ENCODE peak calls at places on chromosomes 13 and 19, in six cellular contexts. One of them, this sample, is unnamed.
A peak's percentile ranks its signal among the peaks of the same experiment; 100 is the strongest.

GRCh38 chr19:9498183-9498902 is at the start of gene ZNF560:
- DNase-seq in progenitor cell of endocrine pancreas: no peak
- DNase-seq in RWPE1: no peak
- DNase-seq in astrocyte of the spinal cord: peak; percentile 15
- DNase-seq in spleen: no peak
- DNase-seq in bronchial epithelial cell: no peak
- DNase-seq in this sample: no peak

GRCh38 chr19:33212773-33213172 is 12.9 kb downstream of the SLC7A10 start:
- DNase-seq in progenitor cell of endocrine pancreas: no peak
- DNase-seq in RWPE1: no peak
- DNase-seq in astrocyte of the spinal cord: no peak
- DNase-seq in spleen: no peak
- DNase-seq in bronchial epithelial cell: no peak
- DNase-seq in this sample: no peak

GRCh38 chr19:38977445-38978314 is 2.1 kb upstream of the FBXO17 start:
- DNase-seq in progenitor cell of endocrine pancreas: no peak
- DNase-seq in RWPE1: no peak
- DNase-seq in astrocyte of the spinal cord: no peak
- DNase-seq in spleen: no peak
- DNase-seq in bronchial epithelial cell: peak; percentile 55
- DNase-seq in this sample: no peak

GRCh38 chr13:111480976-111481375 is 160.5 kb downstream of the TEX29 start:
- DNase-seq in progenitor cell of endocrine pancreas: no peak
- DNase-seq in RWPE1: no peak
- DNase-seq in astrocyte of the spinal cord: no peak
- DNase-seq in spleen: no peak
- DNase-seq in bronchial epithelial cell: no peak
- DNase-seq in this sample: no peak

GRCh38 chr19:46373573-46374359 is 26.9 kb downstream of the PPP5C start:
- DNase-seq in progenitor cell of endocrine pancreas: peak; percentile 37
- DNase-seq in RWPE1: peak; percentile 97
- DNase-seq in astrocyte of the spinal cord: peak; percentile 56
- DNase-seq in spleen: no peak
- DNase-seq in bronchial epithelial cell: peak; percentile 98
- DNase-seq in this sample: no peak

GRCh38 chr13:26973946-26974345 is 197.7 kb downstream of the USP12 start:
- DNase-seq in progenitor cell of endocrine pancreas: no peak
- DNase-seq in RWPE1: no peak
- DNase-seq in astrocyte of the spinal cord: no peak
- DNase-seq in spleen: peak; percentile 50
- DNase-seq in bronchial epithelial cell: no peak
- DNase-seq in this sample: no peak

GRCh38 chr13:107461751-107462150 is 753.6 kb downstream of the LIG4 start:
- DNase-seq in progenitor cell of endocrine pancreas: no peak
- DNase-seq in RWPE1: no peak
- DNase-seq in astrocyte of the spinal cord: peak; percentile 75
- DNase-seq in spleen: no peak
- DNase-seq in bronchial epithelial cell: no peak
- DNase-seq in this sample: no peak

GRCh38 chr13:26604784-26605183 is 47.3 kb downstream of the WASF3 start:
- DNase-seq in progenitor cell of endocrine pancreas: no peak
- DNase-seq in RWPE1: no peak
- DNase-seq in astrocyte of the spinal cord: no peak
- DNase-seq in spleen: no peak
- DNase-seq in bronchial epithelial cell: no peak
- DNase-seq in this sample: no peak

GRCh38 chr13:100409132-100409531 is 179.5 kb downstream of the GGACT start:
- DNase-seq in progenitor cell of endocrine pancreas: no peak
- DNase-seq in RWPE1: no peak
- DNase-seq in astrocyte of the spinal cord: peak; percentile 6
- DNase-seq in spleen: no peak
- DNase-seq in bronchial epithelial cell: no peak
- DNase-seq in this sample: no peak

GRCh38 chr19:15928321-15928720 is 6.0 kb downstream of the CYP4F11 start:
- DNase-seq in progenitor cell of endocrine pancreas: no peak
- DNase-seq in RWPE1: no peak
- DNase-seq in astrocyte of the spinal cord: no peak
- DNase-seq in spleen: no peak
- DNase-seq in bronchial epithelial cell: no peak
- DNase-seq in this sample: no peak

GRCh38 chr13:101985321-101985720 is 416.5 kb downstream of the FGF14 start:
- DNase-seq in progenitor cell of endocrine pancreas: no peak
- DNase-seq in RWPE1: peak; percentile 10
- DNase-seq in astrocyte of the spinal cord: peak; percentile 71
- DNase-seq in spleen: no peak
- DNase-seq in bronchial epithelial cell: peak; percentile 44
- DNase-seq in this sample: no peak

GRCh38 chr19:5062195-5062594 is 93.3 kb downstream of the KDM4B start:
- DNase-seq in progenitor cell of endocrine pancreas: no peak
- DNase-seq in RWPE1: no peak
- DNase-seq in astrocyte of the spinal cord: no peak
- DNase-seq in spleen: no peak
- DNase-seq in bronchial epithelial cell: no peak
- DNase-seq in this sample: no peak

DNA sequence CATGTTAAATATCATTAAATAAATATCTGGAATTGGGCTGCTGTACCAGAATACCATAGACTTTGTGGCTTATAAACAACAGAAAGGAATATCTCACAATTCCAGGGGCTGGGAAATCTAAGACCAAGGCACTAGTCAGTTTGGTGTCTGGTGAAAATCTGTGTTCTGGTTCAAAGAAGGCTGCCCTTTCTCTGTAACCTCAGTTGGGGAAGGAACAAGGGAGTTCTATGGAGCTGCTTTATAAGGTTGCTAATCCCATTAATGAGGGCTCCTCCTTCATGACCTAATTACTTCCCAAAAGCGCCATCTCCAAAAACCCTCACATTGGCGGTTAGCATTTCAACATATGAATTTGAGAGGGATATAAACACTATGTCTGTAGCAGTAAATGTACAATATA is 480.9 kb downstream of the GPC5 start:
- DNase-seq in progenitor cell of endocrine pancreas: no peak
- DNase-seq in RWPE1: no peak
- DNase-seq in astrocyte of the spinal cord: no peak
- DNase-seq in spleen: no peak
- DNase-seq in bronchial epithelial cell: no peak
- DNase-seq in this sample: no peak
- TF ChIP-seq CTCF in progenitor cell of endocrine pancreas: no peak
- TF ChIP-seq CTCF in RWPE1: no peak
- TF ChIP-seq CTCF in astrocyte of the spinal cord: no peak
- TF ChIP-seq CTCF in spleen: no peak
- TF ChIP-seq CTCF in bronchial epithelial cell: no peak
- TF ChIP-seq CTCF in this sample: no peak

GRCh38 chr19:1470864-1471513 is 8.0 kb downstream of the C19orf25 start:
- DNase-seq in progenitor cell of endocrine pancreas: no peak
- DNase-seq in RWPE1: no peak
- DNase-seq in astrocyte of the spinal cord: no peak
- DNase-seq in spleen: no peak
- DNase-seq in bronchial epithelial cell: no peak
- DNase-seq in this sample: no peak
- TF ChIP-seq CTCF in progenitor cell of endocrine pancreas: no peak
- TF ChIP-seq CTCF in RWPE1: no peak
- TF ChIP-seq CTCF in astrocyte of the spinal cord: no peak
- TF ChIP-seq CTCF in spleen: no peak
- TF ChIP-seq CTCF in bronchial epithelial cell: no peak
- TF ChIP-seq CTCF in this sample: peak; percentile 19

GRCh38 chr19:17780781-17781180 is 14.2 kb upstream of the B3GNT3 start:
- DNase-seq in progenitor cell of endocrine pancreas: no peak
- DNase-seq in RWPE1: no peak
- DNase-seq in astrocyte of the spinal cord: no peak
- DNase-seq in spleen: no peak
- DNase-seq in bronchial epithelial cell: no peak
- DNase-seq in this sample: no peak
- TF ChIP-seq CTCF in progenitor cell of endocrine pancreas: no peak
- TF ChIP-seq CTCF in RWPE1: no peak
- TF ChIP-seq CTCF in astrocyte of the spinal cord: no peak
- TF ChIP-seq CTCF in spleen: no peak
- TF ChIP-seq CTCF in bronchial epithelial cell: no peak
- TF ChIP-seq CTCF in this sample: no peak

DNA sequence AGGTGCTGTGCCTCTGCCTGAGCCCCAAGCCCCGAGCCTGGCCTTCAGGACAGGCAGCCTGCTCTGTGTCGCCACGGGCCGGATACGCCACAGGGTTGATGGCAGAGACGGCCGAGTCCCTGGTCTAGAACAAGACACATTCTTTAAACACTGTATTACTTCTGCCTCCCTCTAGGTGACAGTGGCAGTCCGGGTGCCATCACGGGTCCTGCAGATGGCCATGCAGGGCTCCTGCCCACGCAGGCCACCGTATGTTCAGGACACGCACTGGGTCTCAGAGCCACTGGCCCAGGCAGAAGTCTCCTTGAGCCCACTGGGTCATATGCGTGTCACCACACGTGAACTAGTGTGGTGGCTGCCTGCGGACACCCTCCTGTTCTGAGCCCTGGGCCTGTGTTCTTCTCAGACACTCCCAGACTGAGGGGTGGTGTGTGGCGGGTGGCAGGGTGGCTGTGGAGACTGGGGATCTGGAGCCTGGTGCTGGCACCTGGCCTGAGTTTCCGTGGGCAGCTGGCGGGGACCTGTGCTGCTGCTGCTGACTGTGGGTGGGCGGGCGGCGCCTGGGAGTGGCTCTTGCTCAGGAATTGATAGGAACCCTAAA is 4.4 kb downstream of the PLEKHJ1 start:
- DNase-seq in progenitor cell of endocrine pancreas: no peak
- DNase-seq in RWPE1: no peak
- DNase-seq in astrocyte of the spinal cord: no peak
- DNase-seq in spleen: no peak
- DNase-seq in bronchial epithelial cell: no peak
- DNase-seq in this sample: no peak
- TF ChIP-seq CTCF in progenitor cell of endocrine pancreas: no peak
- TF ChIP-seq CTCF in RWPE1: no peak
- TF ChIP-seq CTCF in astrocyte of the spinal cord: no peak
- TF ChIP-seq CTCF in spleen: no peak
- TF ChIP-seq CTCF in bronchial epithelial cell: no peak
- TF ChIP-seq CTCF in this sample: no peak

DNA sequence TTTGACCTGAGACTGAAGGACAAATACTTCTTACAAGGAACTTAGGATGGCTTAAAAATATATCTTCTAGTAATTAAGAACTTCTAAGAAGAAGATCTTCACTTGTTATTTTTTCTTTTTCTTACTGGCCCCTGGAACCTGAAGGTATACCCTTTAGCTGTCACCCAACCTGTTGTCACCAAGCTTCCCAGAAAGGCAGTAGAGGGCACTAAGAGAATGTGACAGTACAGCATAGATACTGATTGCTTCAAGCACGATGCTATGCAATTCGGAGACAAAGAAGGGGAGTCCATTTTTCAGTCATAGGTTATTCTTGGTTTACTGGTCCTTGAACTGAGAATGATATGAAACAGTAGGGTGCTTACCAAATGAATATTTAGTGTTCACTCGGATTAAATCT is 208.3 kb upstream of the PCDH9 start:
- DNase-seq in progenitor cell of endocrine pancreas: no peak
- DNase-seq in RWPE1: no peak
- DNase-seq in astrocyte of the spinal cord: no peak
- DNase-seq in spleen: no peak
- DNase-seq in bronchial epithelial cell: no peak
- DNase-seq in this sample: no peak
- TF ChIP-seq CTCF in progenitor cell of endocrine pancreas: no peak
- TF ChIP-seq CTCF in RWPE1: no peak
- TF ChIP-seq CTCF in astrocyte of the spinal cord: no peak
- TF ChIP-seq CTCF in spleen: no peak
- TF ChIP-seq CTCF in bronchial epithelial cell: no peak
- TF ChIP-seq CTCF in this sample: no peak

GRCh38 chr19:2110822-2111221 is 14.1 kb downstream of the IZUMO4 start:
- DNase-seq in progenitor cell of endocrine pancreas: no peak
- DNase-seq in RWPE1: no peak
- DNase-seq in astrocyte of the spinal cord: no peak
- DNase-seq in spleen: no peak
- DNase-seq in bronchial epithelial cell: no peak
- DNase-seq in this sample: no peak
- TF ChIP-seq CTCF in progenitor cell of endocrine pancreas: peak; percentile 15
- TF ChIP-seq CTCF in RWPE1: no peak
- TF ChIP-seq CTCF in astrocyte of the spinal cord: peak; percentile 16
- TF ChIP-seq CTCF in spleen: no peak
- TF ChIP-seq CTCF in bronchial epithelial cell: peak; percentile 14
- TF ChIP-seq CTCF in this sample: no peak

GRCh38 chr19:3882041-3882384 is 1.5 kb downstream of the ATCAY start:
- DNase-seq in progenitor cell of endocrine pancreas: no peak
- DNase-seq in RWPE1: no peak
- DNase-seq in astrocyte of the spinal cord: no peak
- DNase-seq in spleen: no peak
- DNase-seq in bronchial epithelial cell: no peak
- DNase-seq in this sample: no peak

GRCh38 chr19:3881272-3882040 is 971 bp downstream of the ATCAY start:
- DNase-seq in progenitor cell of endocrine pancreas: no peak
- DNase-seq in RWPE1: no peak
- DNase-seq in astrocyte of the spinal cord: no peak
- DNase-seq in spleen: no peak
- DNase-seq in bronchial epithelial cell: no peak
- DNase-seq in this sample: no peak

GRCh38 chr19:3880471-3881271 is at the start of gene ATCAY:
- DNase-seq in progenitor cell of endocrine pancreas: no peak
- DNase-seq in RWPE1: no peak
- DNase-seq in astrocyte of the spinal cord: no peak
- DNase-seq in spleen: no peak
- DNase-seq in bronchial epithelial cell: no peak
- DNase-seq in this sample: no peak

DNA sequence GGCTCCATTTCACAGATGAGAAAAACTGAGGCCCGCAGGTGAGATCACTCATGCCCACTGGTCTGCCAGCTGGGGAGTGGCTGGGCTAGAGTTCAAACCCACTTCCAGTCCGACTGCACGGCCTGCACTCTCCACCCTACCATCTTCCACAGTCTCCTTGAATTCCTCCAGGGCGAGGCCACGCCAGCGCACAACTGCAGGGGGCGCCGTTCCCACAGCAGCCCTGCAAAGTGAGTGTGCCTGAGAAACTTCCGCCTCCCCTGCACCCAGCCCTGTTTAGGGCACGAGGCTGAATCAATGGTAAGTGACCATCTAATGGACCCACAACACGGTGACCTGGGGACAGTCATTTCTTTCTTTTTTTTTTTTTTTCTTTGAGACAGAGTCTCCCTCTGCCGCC is 829 bp upstream of the ATCAY start:
- DNase-seq in progenitor cell of endocrine pancreas: no peak
- DNase-seq in RWPE1: no peak
- DNase-seq in astrocyte of the spinal cord: no peak
- DNase-seq in spleen: no peak
- DNase-seq in bronchial epithelial cell: no peak
- DNase-seq in this sample: no peak
- TF ChIP-seq CTCF in progenitor cell of endocrine pancreas: peak; percentile 15
- TF ChIP-seq CTCF in RWPE1: no peak
- TF ChIP-seq CTCF in astrocyte of the spinal cord: no peak
- TF ChIP-seq CTCF in spleen: no peak
- TF ChIP-seq CTCF in bronchial epithelial cell: no peak
- TF ChIP-seq CTCF in this sample: no peak

DNA sequence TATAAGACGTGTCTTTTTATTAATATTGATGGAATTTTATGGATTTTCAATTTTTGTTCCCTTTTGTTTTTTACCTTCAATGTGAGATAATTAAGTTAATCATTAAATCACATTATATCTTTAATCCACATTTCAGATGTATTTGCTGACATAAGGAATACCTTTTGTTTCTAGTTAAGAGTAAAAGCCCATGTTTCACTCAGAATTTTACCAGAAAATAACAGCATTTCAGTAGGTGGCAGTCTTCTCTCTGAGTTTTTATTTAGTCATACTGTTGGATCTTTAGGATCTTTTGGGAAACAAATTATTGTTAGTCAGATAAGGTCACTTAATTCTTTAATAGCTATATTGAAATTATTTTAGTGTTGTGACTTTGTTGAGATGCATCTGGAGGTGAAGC is 67.9 kb downstream of the NDFIP2 start:
- DNase-seq in progenitor cell of endocrine pancreas: no peak
- DNase-seq in RWPE1: no peak
- DNase-seq in astrocyte of the spinal cord: peak; percentile 23
- DNase-seq in spleen: no peak
- DNase-seq in bronchial epithelial cell: peak; percentile 16
- DNase-seq in this sample: no peak
- TF ChIP-seq CTCF in progenitor cell of endocrine pancreas: peak; percentile 47
- TF ChIP-seq CTCF in RWPE1: peak; percentile 56
- TF ChIP-seq CTCF in astrocyte of the spinal cord: peak; percentile 38
- TF ChIP-seq CTCF in spleen: no peak
- TF ChIP-seq CTCF in bronchial epithelial cell: peak; percentile 3
- TF ChIP-seq CTCF in this sample: no peak

This sample was measured in CD4-positive, alpha-beta T cell.